ENCODE peak calls at places on chromosome 4, in eight cellular contexts. P is ecto neural progenitor cell, L is germinal center, R is GM23248, Y is lung microvascular endothelial cell, D is HT1080, U is RPMI7951, C is EH. X is an unnamed sample.

GRCh38 chr4:37793562-37793961 is 32.9 kb upstream of the PGM2 start:
- DNase-seq in P (no peak), L (peak), R (peak), Y (peak), D (peak), U (peak), C (peak), X (no peak)

GRCh38 chr4:86108834-86109233 is 251.0 kb downstream of the MAPK10 start:
- DNase-seq in P (no peak), L (no peak), R (no peak), Y (no peak), D (no peak), U (no peak), C (no peak), X (no peak)

GRCh38 chr4:10706236-10706635 is 21.7 kb upstream of the CLNK start:
- DNase-seq in P (no peak), L (no peak), R (no peak), Y (peak), D (peak), U (peak), C (no peak), X (no peak)

GRCh38 chr4:78032446-78032845 is 24.7 kb upstream of the FRAS1 start:
- DNase-seq in P (no peak), L (no peak), R (no peak), Y (no peak), D (no peak), U (no peak), C (no peak), X (no peak)

GRCh38 chr4:4501678-4502077 is 40.2 kb downstream of the STX18 start:
- DNase-seq in P (no peak), L (no peak), R (no peak), Y (no peak), D (no peak), U (no peak), C (no peak), X (no peak)

GRCh38 chr4:113832795-113833194 is 71.3 kb upstream of the CAMK2D start:
- DNase-seq in P (no peak), L (no peak), R (no peak), Y (no peak), D (no peak), U (no peak), C (no peak), X (no peak)

GRCh38 chr4:186710521-186711119 is 13.0 kb downstream of the FAT1 start:
- DNase-seq in P (no peak), L (no peak), R (no peak), Y (no peak), D (no peak), U (no peak), C (no peak), X (no peak)

GRCh38 chr4:19936471-19936870 is 315.2 kb upstream of the SLIT2 start:
- DNase-seq in P (no peak), L (no peak), R (peak), Y (no peak), D (peak), U (peak), C (peak), X (no peak)

GRCh38 chr4:6498511-6499240 is 26.3 kb upstream of the PPP2R2C start:
- DNase-seq in P (no peak), L (no peak), R (no peak), Y (no peak), D (no peak), U (no peak), C (no peak), X (no peak)

GRCh38 chr4:183905593-183906485 is 732 bp downstream of the STOX2 start:
- DNase-seq in P (peak), L (peak), R (peak), Y (peak), D (no peak), U (no peak), C (peak), X (peak)

GRCh38 chr4:18042754-18043153 is 21.2 kb upstream of the LCORL start:
- DNase-seq in P (no peak), L (no peak), R (no peak), Y (no peak), D (no peak), U (no peak), C (no peak), X (no peak)

GRCh38 chr4:171588146-171588545 is 225.1 kb upstream of the GALNTL6 start:
- DNase-seq in P (no peak), L (no peak), R (no peak), Y (no peak), D (peak), U (no peak), C (no peak), X (no peak)

GRCh38 chr4:36173923-36174322 is 70.4 kb downstream of the ARAP2 start:
- DNase-seq in P (no peak), L (no peak), R (no peak), Y (no peak), D (no peak), U (no peak), C (no peak), X (no peak)

GRCh38 chr4:1512738-1513660 is 106.8 kb upstream of the NKX1-1 start:
- DNase-seq in P (peak), L (peak), R (peak), Y (peak), D (no peak), U (no peak), C (peak), X (peak)

GRCh38 chr4:7926822-7927221 is 12.8 kb downstream of the AFAP1 start:
- DNase-seq in P (no peak), L (no peak), R (no peak), Y (no peak), D (no peak), U (no peak), C (no peak), X (no peak)

GRCh38 chr4:174259580-174259979 is 23.9 kb downstream of the FBXO8 start:
- DNase-seq in P (no peak), L (no peak), R (no peak), Y (no peak), D (no peak), U (no peak), C (no peak), X (no peak)

GRCh38 chr4:141388483-141388882 is 167.8 kb downstream of the ZNF330 start:
- DNase-seq in P (no peak), L (no peak), R (peak), Y (no peak), D (peak), U (no peak), C (peak), X (no peak)

GRCh38 chr4:1239141-1239948 is 9.6 kb downstream of the CTBP1 start:
- DNase-seq in P (no peak), L (no peak), R (no peak), Y (no peak), D (no peak), U (no peak), C (no peak), X (peak)

GRCh38 chr4:38424171-38424871 is 239.7 kb upstream of the KLF3 start:
- DNase-seq in P (peak), L (no peak), R (no peak), Y (peak), D (no peak), U (no peak), C (no peak), X (no peak)

GRCh38 chr4:8599657-8600056 is 7.1 kb downstream of the CPZ start:
- DNase-seq in P (no peak), L (no peak), R (peak), Y (peak), D (peak), U (peak), C (peak), X (no peak)

GRCh38 chr4:18197467-18197866 is 175.9 kb upstream of the LCORL start:
- DNase-seq in P (no peak), L (no peak), R (no peak), Y (no peak), D (no peak), U (no peak), C (no peak), X (no peak)

GRCh38 chr4:1044469-1045192 is 33.2 kb downstream of the FGFRL1 start:
- DNase-seq in P (no peak), L (no peak), R (no peak), Y (no peak), D (no peak), U (no peak), C (no peak), X (peak)

GRCh38 chr4:76504613-76505465 is 69.8 kb downstream of the SHROOM3 start:
- DNase-seq in P (no peak), L (peak), R (peak), Y (peak), D (peak), U (peak), C (peak), X (no peak)

GRCh38 chr4:8129136-8129535 is 29.5 kb downstream of the ABLIM2 start:
- DNase-seq in P (no peak), L (no peak), R (no peak), Y (no peak), D (no peak), U (no peak), C (no peak), X (no peak)

GRCh38 chr4:117678861-117679260 is 355.4 kb upstream of the NDST3 start:
- DNase-seq in P (no peak), L (no peak), R (no peak), Y (no peak), D (no peak), U (no peak), C (no peak), X (no peak)

GRCh38 chr4:74320559-74321118 is 12.4 kb downstream of the EPGN start:
- DNase-seq in P (peak), L (peak), R (peak), Y (peak), D (peak), U (peak), C (peak), X (peak)

GRCh38 chr4:52248836-52249235 is 197.7 kb downstream of the SPATA18 start:
- DNase-seq in P (no peak), L (no peak), R (peak), Y (no peak), D (peak), U (no peak), C (no peak), X (no peak)

GRCh38 chr4:110631582-110632505 is 9.0 kb upstream of the PITX2 start:
- DNase-seq in P (peak), L (peak), R (peak), Y (peak), D (peak), U (peak), C (peak), X (peak)

GRCh38 chr4:76930721-76931481 is 18.7 kb upstream of the SEPTIN11 start:
- DNase-seq in P (no peak), L (no peak), R (no peak), Y (no peak), D (peak), U (peak), C (peak), X (no peak)

GRCh38 chr4:139669859-139670258 is 4.2 kb downstream of the MGST2 start:
- DNase-seq in P (no peak), L (no peak), R (no peak), Y (no peak), D (no peak), U (no peak), C (no peak), X (no peak)

X was measured in upper lobe of right lung.